ENCODE peak calls at places on chromosomes 12 and 14, in six cellular contexts. X is pulmonary artery endothelial cell; T is nephron progenitor cell; D is A549; J is GM20000; W is activated naive CD4-positive, alpha-beta T cell treated with anti-CD3 and anti-CD28 coated beads, Interleukin-2, amount 10 ng/mL, durations not matched to agents 7 days and 5 days. N is an unnamed sample.
A peak's percentile ranks its signal among the peaks of the same experiment; 100 is the strongest.

GRCh38 chr12:110338754-110339153 is 57.7 kb downstream of the ATP2A2 start:
- DNase-seq in X (no peak), T (no peak), D (no peak), J (peak; percentile 25), W (no peak), N (no peak)

GRCh38 chr14:91241848-91242247 is 2.7 kb downstream of the GPR68 start:
- DNase-seq in X (no peak), T (no peak), D (no peak), J (peak; percentile 60), W (peak; percentile 52), N (no peak)

GRCh38 chr14:79749051-79749450 is 462.3 kb downstream of the DIO2 start:
- DNase-seq in X (no peak), T (no peak), D (no peak), J (no peak), W (no peak), N (no peak)

GRCh38 chr12:129863938-129864337 is 39.9 kb downstream of the TMEM132D start:
- DNase-seq in X (no peak), T (no peak), D (no peak), J (no peak), W (no peak), N (no peak)

GRCh38 chr12:93740721-93741120 is 63.5 kb downstream of the CRADD start:
- DNase-seq in X (no peak), T (no peak), D (no peak), J (no peak), W (no peak), N (no peak)

GRCh38 chr12:119177056-119177325 is 1.7 kb upstream of the HSPB8 start:
- DNase-seq in X (no peak), T (no peak), D (no peak), J (no peak), W (no peak), N (no peak)

GRCh38 chr12:116524311-116524710 is 34.9 kb upstream of the MAP1LC3B2 start:
- DNase-seq in X (no peak), T (no peak), D (no peak), J (no peak), W (no peak), N (no peak)

GRCh38 chr14:49508124-49508523 is 78.1 kb downstream of the RPS29 start:
- DNase-seq in X (no peak), T (no peak), D (no peak), J (no peak), W (no peak), N (no peak)

GRCh38 chr14:99687284-99688209 is 3.4 kb downstream of the CYP46A1 start:
- DNase-seq in X (no peak), T (peak; percentile 56), D (no peak), J (no peak), W (peak; percentile 45), N (peak; percentile 31)

GRCh38 chr14:64293976-64294671 is at the start of gene ESR2:
- DNase-seq in X (no peak), T (peak; percentile 71), D (peak; percentile 13), J (peak; percentile 64), W (peak; percentile 48), N (peak; percentile 33)

GRCh38 chr12:1805441-1806081 is 14.8 kb upstream of the LRTM2 start:
- DNase-seq in X (no peak), T (no peak), D (no peak), J (no peak), W (no peak), N (no peak)

GRCh38 chr14:32809255-32809654 is 129.4 kb upstream of the NPAS3 start:
- DNase-seq in X (no peak), T (no peak), D (no peak), J (no peak), W (no peak), N (no peak)

GRCh38 chr12:19710811-19711793 is 271.8 kb downstream of the AEBP2 start:
- DNase-seq in X (no peak), T (no peak), D (peak; percentile 63), J (no peak), W (no peak), N (no peak)

GRCh38 chr12:70590051-70590450 is 47.2 kb downstream of the PTPRB start:
- DNase-seq in X (peak; percentile 57), T (peak; percentile 77), D (peak; percentile 77), J (peak; percentile 53), W (peak; percentile 69), N (peak; percentile 42)

GRCh38 chr12:27142102-27142721 is 59.8 kb upstream of the C12orf71 start:
- DNase-seq in X (peak; percentile 52), T (peak; percentile 61), D (peak; percentile 84), J (peak; percentile 45), W (peak; percentile 53), N (peak; percentile 29)

GRCh38 chr12:32110417-32110816 is 3.8 kb downstream of the BICD1 start:
- DNase-seq in X (no peak), T (no peak), D (no peak), J (no peak), W (no peak), N (no peak)

GRCh38 chr14:43141636-43142191 is 1365.4 kb downstream of the FSCB start:
- DNase-seq in X (no peak), T (no peak), D (no peak), J (no peak), W (no peak), N (no peak)

GRCh38 chr14:91835920-91836843 is 31.2 kb downstream of the TC2N start:
- DNase-seq in X (no peak), T (peak; percentile 85), D (peak; percentile 76), J (peak; percentile 91), W (peak; percentile 88), N (peak; percentile 87)

GRCh38 chr14:80926706-80927384 is 14.7 kb downstream of the CEP128 start:
- DNase-seq in X (no peak), T (no peak), D (no peak), J (no peak), W (no peak), N (no peak)

GRCh38 chr12:68180792-68181744 is 21.5 kb upstream of the IFNG start:
- DNase-seq in X (no peak), T (no peak), D (no peak), J (no peak), W (peak; percentile 76), N (peak; percentile 68)

GRCh38 chr12:105279460-105280056 is 43.6 kb upstream of the APPL2 start:
- DNase-seq in X (peak; percentile 13), T (peak; percentile 9), D (peak; percentile 44), J (peak; percentile 35), W (peak; percentile 64), N (peak; percentile 45)

GRCh38 chr14:73746540-73747385 is 32.6 kb upstream of the PNMA1 start:
- DNase-seq in X (no peak), T (no peak), D (no peak), J (no peak), W (no peak), N (no peak)

GRCh38 chr14:68585690-68586089 is 207.2 kb downstream of the ZFP36L1 start:
- DNase-seq in X (no peak), T (no peak), D (no peak), J (no peak), W (no peak), N (no peak)

GRCh38 chr12:123033392-123034021 is 53.0 kb downstream of the ARL6IP4 start:
- DNase-seq in X (no peak), T (no peak), D (no peak), J (no peak), W (no peak), N (no peak)

GRCh38 chr12:54259194-54260011 is 20.5 kb downstream of the CBX5 start:
- DNase-seq in X (peak; percentile 59), T (peak; percentile 79), D (peak; percentile 91), J (peak; percentile 79), W (peak; percentile 53), N (peak; percentile 70)

GRCh38 chr14:100849432-100849831 is 23.5 kb downstream of the MEG3 start:
- DNase-seq in X (no peak), T (no peak), D (no peak), J (no peak), W (no peak), N (no peak)

GRCh38 chr14:104593241-104593701 is 11.3 kb downstream of the TMEM179 start:
- DNase-seq in X (no peak), T (no peak), D (no peak), J (no peak), W (no peak), N (no peak)

GRCh38 chr14:39265741-39266588 is 32.2 kb downstream of the MIA2 start:
- DNase-seq in X (no peak), T (no peak), D (no peak), J (no peak), W (no peak), N (no peak)

GRCh38 chr14:105207460-105207901 is 26.4 kb upstream of the NUDT14 start:
- DNase-seq in X (no peak), T (no peak), D (peak; percentile 55), J (no peak), W (no peak), N (no peak)

GRCh38 chr12:56678852-56679251 is 9.2 kb downstream of the PTGES3 start:
- DNase-seq in X (no peak), T (no peak), D (no peak), J (no peak), W (no peak), N (no peak)

GRCh38 chr12:116547955-116548471 is 11.2 kb upstream of the MAP1LC3B2 start:
- DNase-seq in X (no peak), T (peak; percentile 39), D (no peak), J (peak; percentile 64), W (no peak), N (no peak)

GRCh38 chr14:104826197-104826857 is 25.4 kb downstream of the ZBTB42 start:
- DNase-seq in X (no peak), T (peak; percentile 99), D (peak; percentile 82), J (peak; percentile 96), W (peak; percentile 95), N (peak; percentile 91)

GRCh38 chr12:120194226-120194533 is 335 bp downstream of the GCN1 start:
- DNase-seq in X (no peak), T (no peak), D (no peak), J (no peak), W (no peak), N (no peak)

GRCh38 chr12:54984602-54985376 is at the start of gene TESPA1:
- DNase-seq in X (no peak), T (no peak), D (no peak), J (peak; percentile 81), W (peak; percentile 93), N (peak; percentile 88)

GRCh38 chr12:108928695-108929094 is 48.8 kb downstream of the DAO start:
- DNase-seq in X (no peak), T (no peak), D (no peak), J (no peak), W (no peak), N (no peak)

GRCh38 chr14:67784244-67784823 is 32.1 kb downstream of the ZFYVE26 start:
- DNase-seq in X (no peak), T (no peak), D (no peak), J (no peak), W (no peak), N (no peak)

GRCh38 chr14:74671789-74672188 is 41.1 kb downstream of the AREL1 start:
- DNase-seq in X (peak; percentile 73), T (no peak), D (no peak), J (no peak), W (no peak), N (no peak)

GRCh38 chr12:109595321-109595902 is 21.8 kb downstream of the MVK start:
- DNase-seq in X (no peak), T (no peak), D (no peak), J (no peak), W (peak; percentile 74), N (no peak)